ENCODE peak calls at places on chromosomes 11 and 22, in six cellular contexts. W is GM12878, V is body of pancreas, L is right lobe of liver, E is HCT116, I is gastrocnemius medialis. H is an unnamed sample. For H3K36me3, the result is how much of the 10 kb centered on the place peaks cover.

GRCh38 chr11:124643605-124644425 is 21.2 kb downstream of the TBRG1 start:
- ATAC-seq in W (no peak), V (no peak), L (no peak), E (no peak), I (peak), H (peak)

GRCh38 chr11:76076749-76077148 is 129.6 kb downstream of the WNT11 start:
- ATAC-seq in W (no peak), V (no peak), L (no peak), E (no peak), I (no peak), H (no peak)

GRCh38 chr11:113133071-113133470 is 171.9 kb downstream of the NCAM1 start:
- ATAC-seq in W (no peak), V (no peak), L (no peak), E (no peak), I (no peak), H (no peak)

GRCh38 chr11:27231519-27231918 is 131.5 kb downstream of the CCDC34 start:
- ATAC-seq in W (no peak), V (no peak), L (no peak), E (no peak), I (no peak), H (no peak)

GRCh38 chr11:34245043-34245442 is 112.8 kb downstream of the ABTB2 start:
- ATAC-seq in W (peak), V (no peak), L (no peak), E (no peak), I (no peak), H (no peak)

GRCh38 chr22:30254307-30254706 is 7.7 kb upstream of the LIF start:
- ATAC-seq in W (no peak), V (no peak), L (no peak), E (no peak), I (no peak), H (no peak)

GRCh38 chr11:21560466-21560975 is 632.4 kb upstream of the ANO5 start:
- ATAC-seq in W (peak), V (no peak), L (no peak), E (no peak), I (no peak), H (no peak)

GRCh38 chr11:34427171-34427805 is 11.4 kb upstream of the CAT start:
- ATAC-seq in W (no peak), V (no peak), L (peak), E (no peak), I (no peak), H (peak)

GRCh38 chr11:129996113-129996870 is 6.3 kb downstream of the PRDM10 start:
- ATAC-seq in W (no peak), V (no peak), L (no peak), E (no peak), I (no peak), H (peak)

GRCh38 chr22:40345271-40345670 is 1.0 kb upstream of the ADSL start:
- ATAC-seq in W (no peak), V (no peak), L (no peak), E (no peak), I (no peak), H (no peak)

GRCh38 chr11:134714021-134714656 is 302.1 kb upstream of the B3GAT1 start:
- ATAC-seq in W (no peak), V (no peak), L (no peak), E (no peak), I (no peak), H (no peak)

DNA sequence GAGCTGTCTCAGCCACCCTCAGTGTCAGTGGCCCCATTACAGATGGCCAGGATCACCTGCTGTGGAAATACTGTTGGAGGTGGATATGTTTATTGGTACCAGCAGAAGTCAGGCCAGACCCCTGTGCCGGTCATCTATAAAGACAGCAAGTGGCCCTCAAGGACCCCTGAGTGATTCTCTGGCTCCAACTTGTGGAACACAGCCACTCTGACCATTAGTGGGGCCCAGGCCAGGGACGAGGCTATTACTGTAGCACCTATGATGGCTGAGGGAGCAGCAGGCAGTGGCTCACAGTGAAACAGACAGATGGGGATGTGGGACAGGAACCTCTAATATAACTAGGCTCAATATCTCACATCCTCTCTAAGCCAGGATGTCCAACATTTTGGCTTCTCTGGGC is 25.5 kb upstream of the GGTLC2 start:
- ATAC-seq in W (no peak), V (no peak), L (no peak), E (no peak), I (no peak), H (no peak)
- TF ChIP-seq POLR2A in W (no peak), V (no peak), L (no peak), E (no peak), I (no peak), H (no peak)

DNA sequence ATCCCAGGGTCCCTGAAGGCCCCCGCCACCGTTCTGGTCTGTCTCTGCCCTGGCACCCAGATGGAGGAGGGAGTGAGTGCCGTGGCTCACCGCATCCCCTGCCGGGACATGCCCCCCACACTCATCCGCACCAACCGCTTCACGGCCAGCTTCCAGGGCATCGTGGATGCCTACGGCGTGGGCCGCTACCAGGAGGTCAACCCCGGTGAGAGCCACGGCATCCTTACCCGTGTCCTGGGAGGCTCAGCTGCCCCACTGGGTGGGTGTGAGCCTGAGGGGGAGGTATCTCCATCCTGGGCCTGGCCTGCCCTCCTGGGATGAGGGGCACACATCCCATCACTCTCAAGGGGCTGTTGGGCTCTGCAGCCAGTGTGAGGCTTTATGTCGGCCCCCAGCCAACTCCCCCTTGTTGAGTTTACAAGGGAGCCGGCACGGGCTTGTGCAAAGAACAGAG is 6.1 kb downstream of the TCIRG1 start:
- ATAC-seq in W (no peak), V (no peak), L (no peak), E (no peak), I (no peak), H (no peak)
- H3K36me3 ChIP-seq in W (under half), V (under half), L (under half), E (under half), I (under half), H (half or more)

GRCh38 chr11:2700415-2701211 is 819 bp upstream of the KCNQ1OT1 start:
- ATAC-seq in W (peak), V (peak), L (peak), E (peak), I (peak), H (peak)
- TF ChIP-seq POLR2A in W (no peak), V (no peak), L (no peak), E (no peak), I (peak), H (no peak)

DNA sequence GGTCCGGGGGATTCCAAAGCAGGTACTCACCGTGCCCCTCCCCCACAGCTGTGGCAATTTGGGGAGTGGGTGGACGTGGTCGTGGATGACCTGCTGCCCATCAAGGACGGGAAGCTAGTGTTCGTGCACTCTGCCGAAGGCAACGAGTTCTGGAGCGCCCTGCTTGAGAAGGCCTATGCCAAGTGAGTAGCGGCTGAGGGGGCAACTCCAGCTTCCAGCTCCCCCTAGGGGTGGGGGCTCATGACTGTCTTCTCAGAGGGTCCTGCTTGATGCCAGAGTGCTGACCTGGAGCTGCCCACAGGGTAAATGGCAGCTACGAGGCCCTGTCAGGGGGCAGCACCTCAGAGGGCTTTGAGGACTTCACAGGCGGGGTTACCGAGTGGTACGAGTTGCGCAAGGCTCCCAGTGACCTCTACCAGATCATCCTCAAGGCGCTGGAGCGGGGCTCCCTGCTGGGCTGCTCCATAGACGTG is 4.2 kb downstream of the CAPN1 start:
- ATAC-seq in W (no peak), V (no peak), L (no peak), E (no peak), I (no peak), H (no peak)
- H3K36me3 ChIP-seq in W (under half), V (under half), L (under half), E (under half), I (under half), H (under half)

GRCh38 chr11:78472382-78472781 is 54.8 kb upstream of the GAB2 start:
- ATAC-seq in W (no peak), V (no peak), L (no peak), E (no peak), I (no peak), H (no peak)

GRCh38 chr11:78472905-78473304 is 55.3 kb upstream of the GAB2 start:
- ATAC-seq in W (no peak), V (no peak), L (no peak), E (no peak), I (no peak), H (no peak)

GRCh38 chr11:78469905-78470304 is 52.3 kb upstream of the GAB2 start:
- ATAC-seq in W (no peak), V (no peak), L (peak), E (no peak), I (no peak), H (no peak)

GRCh38 chr11:78474451-78474850 is 56.8 kb upstream of the GAB2 start:
- ATAC-seq in W (no peak), V (no peak), L (no peak), E (no peak), I (no peak), H (no peak)

GRCh38 chr11:78470861-78471442 is 53.3 kb upstream of the GAB2 start:
- ATAC-seq in W (no peak), V (no peak), L (peak), E (no peak), I (no peak), H (no peak)
- TF ChIP-seq POLR2A in W (no peak), V (no peak), L (no peak), E (no peak), I (no peak), H (no peak)